ENCODE peak calls at places on chromosomes 5 and 9, in nine cellular contexts. C is IMR-90; W is HTR-8/SVneo; M is NCI-H1092; S is globus pallidus; Z is stimulated activated CD8-positive, alpha-beta memory T cell treated with anti-CD3 and anti-CD28 coated beads, Interleukin-4, amount 100 ng/mL, for 1 hour; R is effector memory CD4-positive, alpha-beta T cell; K is SK-MEL-5; I is neural crest cell. T is an unnamed sample.
A peak's percentile ranks its signal among the peaks of the same experiment; 100 is the strongest.

GRCh38 chr9:112176410-112177010 is 1.4 kb upstream of the SUSD1 start:
- DNase-seq in C (no peak), W (no peak), M (no peak), S (no peak), Z (no peak), R (no peak), K (no peak), I (no peak), T (no peak)

GRCh38 chr5:107512029-107512428 is 158.7 kb downstream of the EFNA5 start:
- DNase-seq in C (no peak), W (no peak), M (no peak), S (no peak), Z (no peak), R (no peak), K (no peak), I (no peak), T (no peak)

GRCh38 chr5:151685749-151686672 is 704 bp downstream of the SPARC start:
- DNase-seq in C (no peak), W (no peak), M (no peak), S (no peak), Z (no peak), R (no peak), K (no peak), I (no peak), T (no peak)

GRCh38 chr5:143146161-143146560 is 257.3 kb downstream of the NR3C1 start:
- DNase-seq in C (no peak), W (no peak), M (no peak), S (no peak), Z (no peak), R (no peak), K (peak; percentile 25), I (no peak), T (no peak)

GRCh38 chr9:108445431-108446018 is 410.3 kb downstream of the ACTL7B start:
- DNase-seq in C (no peak), W (no peak), M (no peak), S (peak; percentile 95), Z (no peak), R (no peak), K (peak; percentile 99), I (peak; percentile 31), T (no peak)

GRCh38 chr5:139457241-139457640 is 5.3 kb downstream of the ECSCR start:
- DNase-seq in C (no peak), W (no peak), M (no peak), S (no peak), Z (no peak), R (no peak), K (no peak), I (no peak), T (no peak)

GRCh38 chr9:129412814-129413536 is 207.9 kb downstream of the C9orf50 start:
- DNase-seq in C (peak; percentile 78), W (peak; percentile 40), M (no peak), S (peak; percentile 67), Z (peak; percentile 20), R (peak; percentile 45), K (peak; percentile 61), I (no peak), T (peak; percentile 39)

GRCh38 chr5:94640176-94640575 is 21.7 kb downstream of the SLF1 start:
- DNase-seq in C (no peak), W (no peak), M (no peak), S (no peak), Z (no peak), R (no peak), K (no peak), I (no peak), T (no peak)

GRCh38 chr9:86801246-86801645 is 146.1 kb downstream of the GAS1 start:
- DNase-seq in C (peak; percentile 15), W (no peak), M (no peak), S (no peak), Z (no peak), R (no peak), K (no peak), I (no peak), T (no peak)

T was measured in HEK293T.